ENCODE peak calls at places on chromosomes 5 and 9, in seven cellular contexts. One of them, this sample, is unnamed.

GRCh38 chr5:147410496-147411395 is 99.1 kb downstream of the DPYSL3 start:
- DNase-seq in neuronal stem cell: no peak
- DNase-seq in IMR-90: no peak
- DNase-seq in H9: no peak
- DNase-seq in mesendoderm: no peak
- DNase-seq in trophoblast cell: peak
- DNase-seq in H1: no peak
- DNase-seq in this sample: no peak

GRCh38 chr9:5455181-5455580 is 4.8 kb downstream of the CD274 start:
- DNase-seq in neuronal stem cell: no peak
- DNase-seq in IMR-90: peak
- DNase-seq in H9: no peak
- DNase-seq in mesendoderm: no peak
- DNase-seq in trophoblast cell: peak
- DNase-seq in H1: no peak
- DNase-seq in this sample: peak

GRCh38 chr5:115321309-115321708 is 24.9 kb upstream of the CCDC112 start:
- DNase-seq in neuronal stem cell: no peak
- DNase-seq in IMR-90: peak
- DNase-seq in H9: no peak
- DNase-seq in mesendoderm: no peak
- DNase-seq in trophoblast cell: peak
- DNase-seq in H1: no peak
- DNase-seq in this sample: no peak

GRCh38 chr5:55636177-55636576 is 75.9 kb downstream of the SLC38A9 start:
- DNase-seq in neuronal stem cell: no peak
- DNase-seq in IMR-90: no peak
- DNase-seq in H9: no peak
- DNase-seq in mesendoderm: no peak
- DNase-seq in trophoblast cell: no peak
- DNase-seq in H1: no peak
- DNase-seq in this sample: peak

GRCh38 chr5:16271851-16272250 is 92.3 kb upstream of the MARCHF11 start:
- DNase-seq in neuronal stem cell: no peak
- DNase-seq in IMR-90: no peak
- DNase-seq in H9: no peak
- DNase-seq in mesendoderm: peak
- DNase-seq in trophoblast cell: no peak
- DNase-seq in H1: no peak
- DNase-seq in this sample: no peak

GRCh38 chr9:115164511-115164974 is 46.6 kb upstream of the TNC start:
- DNase-seq in neuronal stem cell: no peak
- DNase-seq in IMR-90: peak
- DNase-seq in H9: peak
- DNase-seq in mesendoderm: peak
- DNase-seq in trophoblast cell: no peak
- DNase-seq in H1: no peak
- DNase-seq in this sample: peak

GRCh38 chr5:29051509-29051908 is 2013.1 kb upstream of the CDH9 start:
- DNase-seq in neuronal stem cell: no peak
- DNase-seq in IMR-90: no peak
- DNase-seq in H9: no peak
- DNase-seq in mesendoderm: peak
- DNase-seq in trophoblast cell: no peak
- DNase-seq in H1: no peak
- DNase-seq in this sample: no peak

GRCh38 chr5:9207820-9208418 is 338.0 kb downstream of the SEMA5A start:
- DNase-seq in neuronal stem cell: no peak
- DNase-seq in IMR-90: peak
- DNase-seq in H9: no peak
- DNase-seq in mesendoderm: peak
- DNase-seq in trophoblast cell: peak
- DNase-seq in H1: no peak
- DNase-seq in this sample: peak

GRCh38 chr5:96527826-96528225 is 94.8 kb upstream of the PCSK1 start:
- DNase-seq in neuronal stem cell: no peak
- DNase-seq in IMR-90: no peak
- DNase-seq in H9: no peak
- DNase-seq in mesendoderm: no peak
- DNase-seq in trophoblast cell: no peak
- DNase-seq in H1: no peak
- DNase-seq in this sample: no peak

GRCh38 chr5:57494104-57495098 is 11.8 kb upstream of the ACTBL2 start:
- DNase-seq in neuronal stem cell: no peak
- DNase-seq in IMR-90: peak
- DNase-seq in H9: no peak
- DNase-seq in mesendoderm: peak
- DNase-seq in trophoblast cell: peak
- DNase-seq in H1: no peak
- DNase-seq in this sample: peak

GRCh38 chr5:116360008-116360853 is 214.4 kb downstream of the SEMA6A start:
- DNase-seq in neuronal stem cell: no peak
- DNase-seq in IMR-90: no peak
- DNase-seq in H9: no peak
- DNase-seq in mesendoderm: no peak
- DNase-seq in trophoblast cell: no peak
- DNase-seq in H1: no peak
- DNase-seq in this sample: no peak

GRCh38 chr5:147554285-147554817 is 44.5 kb upstream of the DPYSL3 start:
- DNase-seq in neuronal stem cell: no peak
- DNase-seq in IMR-90: peak
- DNase-seq in H9: no peak
- DNase-seq in mesendoderm: peak
- DNase-seq in trophoblast cell: peak
- DNase-seq in H1: no peak
- DNase-seq in this sample: peak

GRCh38 chr5:159943331-159943730 is 27.0 kb downstream of the ADRA1B start:
- DNase-seq in neuronal stem cell: no peak
- DNase-seq in IMR-90: no peak
- DNase-seq in H9: no peak
- DNase-seq in mesendoderm: peak
- DNase-seq in trophoblast cell: no peak
- DNase-seq in H1: no peak
- DNase-seq in this sample: no peak

GRCh38 chr5:125883223-125883622 is 540.0 kb upstream of the GRAMD2B start:
- DNase-seq in neuronal stem cell: no peak
- DNase-seq in IMR-90: no peak
- DNase-seq in H9: no peak
- DNase-seq in mesendoderm: no peak
- DNase-seq in trophoblast cell: peak
- DNase-seq in H1: no peak
- DNase-seq in this sample: no peak

DNA sequence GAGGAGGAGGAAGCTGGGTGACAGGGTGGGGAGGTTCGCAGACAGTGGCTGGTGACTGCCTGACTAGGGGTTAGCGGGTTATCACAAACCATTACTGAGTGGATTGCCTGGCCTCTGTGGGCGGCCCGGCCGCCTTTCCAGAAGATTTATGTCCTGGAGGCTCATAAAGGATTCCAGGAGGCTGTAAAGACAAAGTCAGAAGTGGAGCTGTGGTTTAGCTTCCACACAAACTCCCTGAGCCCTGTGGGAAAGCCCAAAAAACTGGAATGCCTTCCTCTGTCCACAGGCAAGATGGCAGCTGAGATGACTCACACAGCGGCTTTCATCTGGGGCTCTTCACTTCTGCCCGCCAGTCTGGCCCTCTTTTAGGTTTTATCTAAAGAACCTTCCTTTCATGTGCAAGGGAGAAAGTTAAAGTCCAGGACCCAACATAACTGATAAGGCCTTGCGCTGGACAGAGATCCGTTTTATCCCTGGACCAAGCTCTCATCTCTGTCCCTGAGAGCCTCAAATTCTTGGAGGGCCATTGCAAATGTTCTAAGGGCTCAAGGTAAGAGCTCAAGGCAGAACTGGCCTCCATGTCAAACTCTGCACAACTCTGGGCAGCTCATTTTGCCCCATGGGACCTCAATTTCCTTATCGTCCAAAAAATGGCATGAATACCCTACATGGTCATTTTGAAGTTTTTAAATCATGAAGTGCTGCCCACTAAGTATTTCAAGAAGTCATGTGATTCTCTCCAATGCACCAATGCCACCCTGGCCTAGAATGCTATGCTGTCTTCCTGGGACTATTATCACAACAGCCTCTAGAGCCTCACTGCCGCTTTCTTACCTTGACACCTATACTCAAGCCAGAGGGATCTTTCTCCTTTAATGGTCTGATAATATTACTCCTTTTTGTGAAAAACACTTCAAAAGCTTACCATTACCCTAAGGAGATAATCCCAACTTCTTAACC is 249.4 kb upstream of the TRIM32 start:
- DNase-seq in neuronal stem cell: no peak
- DNase-seq in IMR-90: no peak
- DNase-seq in H9: no peak
- DNase-seq in mesendoderm: peak
- DNase-seq in trophoblast cell: peak
- DNase-seq in H1: no peak
- DNase-seq in this sample: peak
- H2AK5ac ChIP-seq in neuronal stem cell: peak
- H2AK5ac ChIP-seq in IMR-90: no peak
- H2AK5ac ChIP-seq in H9: no peak
- H2AK5ac ChIP-seq in mesendoderm: no peak
- H2AK5ac ChIP-seq in trophoblast cell: no peak
- H2AK5ac ChIP-seq in H1: no peak
- H2AK5ac ChIP-seq in this sample: no peak

GRCh38 chr5:14453486-14453885 is 128.1 kb upstream of the OTULINL start:
- DNase-seq in neuronal stem cell: no peak
- DNase-seq in IMR-90: no peak
- DNase-seq in H9: no peak
- DNase-seq in mesendoderm: no peak
- DNase-seq in trophoblast cell: no peak
- DNase-seq in H1: no peak
- DNase-seq in this sample: no peak
- H2AK5ac ChIP-seq in neuronal stem cell: no peak
- H2AK5ac ChIP-seq in IMR-90: no peak
- H2AK5ac ChIP-seq in H9: no peak
- H2AK5ac ChIP-seq in mesendoderm: no peak
- H2AK5ac ChIP-seq in trophoblast cell: no peak
- H2AK5ac ChIP-seq in H1: peak
- H2AK5ac ChIP-seq in this sample: no peak

DNA sequence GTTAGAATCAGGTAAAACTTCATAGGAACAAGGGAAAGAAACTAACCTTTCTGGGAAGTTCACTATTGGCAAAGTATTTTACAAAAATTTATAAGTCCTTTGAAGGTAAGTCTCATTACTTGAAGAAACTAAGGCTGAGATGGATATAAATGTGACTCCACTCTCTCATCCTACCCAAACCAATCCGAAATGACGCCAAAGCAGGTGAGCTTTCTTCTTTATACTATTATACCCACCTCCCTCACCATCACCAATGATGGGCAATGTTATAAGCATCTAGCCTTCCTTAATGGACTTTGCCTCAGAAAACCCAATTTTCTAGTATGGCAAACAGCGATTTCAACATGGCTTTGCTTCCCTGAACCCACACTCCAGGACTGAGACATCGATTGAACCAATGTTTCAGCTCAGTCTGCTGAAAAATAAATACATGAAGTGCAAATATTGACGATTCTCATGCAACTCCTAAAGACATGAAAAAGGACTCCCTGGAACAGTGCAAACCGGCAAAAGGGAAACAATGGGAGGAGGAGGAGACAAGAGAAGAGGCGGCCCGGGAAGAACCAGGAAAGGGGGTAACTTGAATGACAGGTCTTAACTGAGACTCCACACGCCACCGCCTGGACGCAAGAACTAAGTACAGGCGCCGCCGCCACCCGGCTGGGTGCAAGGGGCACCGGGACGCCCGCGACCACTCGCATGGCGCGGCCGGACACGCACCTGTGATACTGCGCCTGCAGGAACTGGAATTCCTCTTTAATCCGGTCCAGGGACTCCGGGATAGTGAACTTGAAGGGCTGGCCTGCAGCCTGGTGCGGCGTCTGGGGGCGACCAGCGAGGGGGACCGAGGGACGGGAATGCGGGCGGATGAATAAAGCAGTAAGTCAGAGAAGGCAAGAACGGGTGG is 2.5 kb downstream of the TLE1 start:
- DNase-seq in neuronal stem cell: peak
- DNase-seq in IMR-90: peak
- DNase-seq in H9: peak
- DNase-seq in mesendoderm: peak
- DNase-seq in trophoblast cell: peak
- DNase-seq in H1: no peak
- DNase-seq in this sample: peak
- H2AK5ac ChIP-seq in neuronal stem cell: no peak
- H2AK5ac ChIP-seq in IMR-90: peak
- H2AK5ac ChIP-seq in H9: no peak
- H2AK5ac ChIP-seq in mesendoderm: no peak
- H2AK5ac ChIP-seq in trophoblast cell: no peak
- H2AK5ac ChIP-seq in H1: no peak
- H2AK5ac ChIP-seq in this sample: no peak

DNA sequence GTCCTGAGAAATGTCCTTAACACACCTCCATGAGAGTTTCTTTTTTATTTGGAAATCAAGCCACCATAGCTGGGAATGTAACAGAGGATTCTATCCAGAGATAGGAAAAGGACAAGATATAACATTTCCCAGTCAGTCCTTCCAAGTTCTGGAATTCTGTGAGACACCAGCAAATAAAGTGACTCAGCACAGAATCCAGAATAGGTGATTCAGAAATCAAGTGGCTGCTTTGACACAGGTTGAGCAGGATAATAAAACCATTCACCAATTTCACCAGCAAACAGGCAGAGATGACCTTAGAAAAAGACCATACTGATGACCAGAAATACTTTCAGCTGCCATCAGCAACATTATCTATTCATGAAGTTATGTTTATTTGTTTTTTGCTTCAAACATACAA is 491.4 kb upstream of the TUSC1 start:
- DNase-seq in neuronal stem cell: no peak
- DNase-seq in IMR-90: peak
- DNase-seq in H9: no peak
- DNase-seq in mesendoderm: peak
- DNase-seq in trophoblast cell: no peak
- DNase-seq in H1: no peak
- DNase-seq in this sample: peak
- H2AK5ac ChIP-seq in neuronal stem cell: no peak
- H2AK5ac ChIP-seq in IMR-90: no peak
- H2AK5ac ChIP-seq in H9: no peak
- H2AK5ac ChIP-seq in mesendoderm: no peak
- H2AK5ac ChIP-seq in trophoblast cell: no peak
- H2AK5ac ChIP-seq in H1: no peak
- H2AK5ac ChIP-seq in this sample: no peak

GRCh38 chr5:111248571-111248970 is 24.4 kb downstream of the CAMK4 start:
- DNase-seq in neuronal stem cell: no peak
- DNase-seq in IMR-90: no peak
- DNase-seq in H9: no peak
- DNase-seq in mesendoderm: no peak
- DNase-seq in trophoblast cell: no peak
- DNase-seq in H1: no peak
- DNase-seq in this sample: peak
- H2AK5ac ChIP-seq in neuronal stem cell: no peak
- H2AK5ac ChIP-seq in IMR-90: no peak
- H2AK5ac ChIP-seq in H9: no peak
- H2AK5ac ChIP-seq in mesendoderm: no peak
- H2AK5ac ChIP-seq in trophoblast cell: no peak
- H2AK5ac ChIP-seq in H1: no peak
- H2AK5ac ChIP-seq in this sample: no peak

DNA sequence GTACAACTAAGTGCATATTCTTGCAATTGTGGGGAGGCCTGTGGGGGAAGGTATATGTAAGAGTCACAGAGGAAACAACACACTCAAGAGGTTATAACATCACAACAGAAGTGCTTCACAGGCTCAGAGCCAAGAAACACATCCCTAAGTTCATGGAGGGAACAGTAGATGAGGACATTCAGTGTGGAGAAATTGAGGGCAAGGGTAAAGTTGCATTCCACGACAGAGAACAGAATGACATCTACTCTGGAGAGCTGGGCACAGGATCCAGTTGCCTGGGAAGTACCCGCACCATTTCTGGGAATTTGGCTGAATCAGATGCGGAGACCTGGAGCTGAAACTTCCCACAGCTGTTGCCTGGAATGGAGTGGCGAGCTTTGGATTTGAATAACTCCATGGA is 197.2 kb downstream of the NXNL2 start:
- DNase-seq in neuronal stem cell: no peak
- DNase-seq in IMR-90: peak
- DNase-seq in H9: no peak
- DNase-seq in mesendoderm: no peak
- DNase-seq in trophoblast cell: peak
- DNase-seq in H1: no peak
- DNase-seq in this sample: peak
- H2AK5ac ChIP-seq in neuronal stem cell: no peak
- H2AK5ac ChIP-seq in IMR-90: peak
- H2AK5ac ChIP-seq in H9: no peak
- H2AK5ac ChIP-seq in mesendoderm: no peak
- H2AK5ac ChIP-seq in trophoblast cell: no peak
- H2AK5ac ChIP-seq in H1: no peak
- H2AK5ac ChIP-seq in this sample: no peak

This sample was measured in mesenchymal stem cell.